ENCODE peak calls at places on chromosomes 1 and 21, in four cellular contexts. One of them, this sample, is unnamed.

GRCh38 chr1:181077576-181078242 is 10.8 kb upstream of the IER5 start:
- DNase-seq in GM12891: no peak
- DNase-seq in HepG2: no peak
- DNase-seq in K562: no peak
- DNase-seq in this sample: no peak

GRCh38 chr1:63319069-63320023 is 3.0 kb upstream of the FOXD3 start:
- DNase-seq in GM12891: no peak
- DNase-seq in HepG2: no peak
- DNase-seq in K562: no peak
- DNase-seq in this sample: no peak

GRCh38 chr1:44947060-44947773 is 39.2 kb downstream of the EIF2B3 start:
- DNase-seq in GM12891: no peak
- DNase-seq in HepG2: no peak
- DNase-seq in K562: no peak
- DNase-seq in this sample: no peak

GRCh38 chr21:33261635-33262034 is 4.5 kb upstream of the IL10RB start:
- DNase-seq in GM12891: no peak
- DNase-seq in HepG2: no peak
- DNase-seq in K562: no peak
- DNase-seq in this sample: no peak

GRCh38 chr1:112689196-112689841 is 14.9 kb downstream of the MOV10 start:
- DNase-seq in GM12891: no peak
- DNase-seq in HepG2: no peak
- DNase-seq in K562: no peak
- DNase-seq in this sample: no peak

GRCh38 chr21:46549650-46550049 is 55.2 kb downstream of the S100B start:
- DNase-seq in GM12891: no peak
- DNase-seq in HepG2: no peak
- DNase-seq in K562: no peak
- DNase-seq in this sample: no peak

GRCh38 chr1:204255966-204256365 is 42.2 kb upstream of the GOLT1A start:
- DNase-seq in GM12891: no peak
- DNase-seq in HepG2: no peak
- DNase-seq in K562: no peak
- DNase-seq in this sample: no peak

GRCh38 chr1:172005856-172006255 is 164.6 kb downstream of the DNM3 start:
- DNase-seq in GM12891: no peak
- DNase-seq in HepG2: peak; percentile 45
- DNase-seq in K562: no peak
- DNase-seq in this sample: no peak

GRCh38 chr1:89322402-89322801 is 41.5 kb upstream of the GBP6 start:
- DNase-seq in GM12891: no peak
- DNase-seq in HepG2: no peak
- DNase-seq in K562: no peak
- DNase-seq in this sample: no peak

GRCh38 chr1:119674835-119675289 is 26.8 kb upstream of the ZNF697 start:
- DNase-seq in GM12891: no peak
- DNase-seq in HepG2: peak; percentile 79
- DNase-seq in K562: peak; percentile 74
- DNase-seq in this sample: no peak

GRCh38 chr1:178726545-178726944 is 1.5 kb downstream of the RALGPS2 start:
- DNase-seq in GM12891: no peak
- DNase-seq in HepG2: no peak
- DNase-seq in K562: no peak
- DNase-seq in this sample: no peak

GRCh38 chr1:115933625-115934024 is 42.7 kb upstream of the SLC22A15 start:
- DNase-seq in GM12891: no peak
- DNase-seq in HepG2: no peak
- DNase-seq in K562: no peak
- DNase-seq in this sample: no peak

GRCh38 chr1:234842726-234843641 is 233.0 kb upstream of the IRF2BP2 start:
- DNase-seq in GM12891: peak; percentile 30
- DNase-seq in HepG2: no peak
- DNase-seq in K562: peak; percentile 74
- DNase-seq in this sample: peak; percentile 47

GRCh38 chr1:54547601-54548388 is at the start of gene ACOT11:
- DNase-seq in GM12891: no peak
- DNase-seq in HepG2: peak; percentile 72
- DNase-seq in K562: peak; percentile 31
- DNase-seq in this sample: no peak

GRCh38 chr1:79912813-79913212 is 906.3 kb upstream of the ADGRL4 start:
- DNase-seq in GM12891: no peak
- DNase-seq in HepG2: no peak
- DNase-seq in K562: no peak
- DNase-seq in this sample: no peak

GRCh38 chr1:36856126-36856525 is 178.2 kb downstream of the GRIK3 start:
- DNase-seq in GM12891: no peak
- DNase-seq in HepG2: no peak
- DNase-seq in K562: no peak
- DNase-seq in this sample: no peak

GRCh38 chr1:30756545-30757195 is 904 bp downstream of the LAPTM5 start:
- DNase-seq in GM12891: no peak
- DNase-seq in HepG2: no peak
- DNase-seq in K562: peak; percentile 78
- DNase-seq in this sample: no peak

GRCh38 chr1:61080408-61081134 is 1.8 kb upstream of the NFIA start:
- DNase-seq in GM12891: no peak
- DNase-seq in HepG2: no peak
- DNase-seq in K562: no peak
- DNase-seq in this sample: no peak

GRCh38 chr1:160978510-160978927 is 23.9 kb upstream of the ITLN2 start:
- DNase-seq in GM12891: no peak
- DNase-seq in HepG2: peak; percentile 80
- DNase-seq in K562: no peak
- DNase-seq in this sample: no peak

GRCh38 chr1:192476802-192477298 is 98.7 kb upstream of the RGS1 start:
- DNase-seq in GM12891: no peak
- DNase-seq in HepG2: no peak
- DNase-seq in K562: no peak
- DNase-seq in this sample: no peak

GRCh38 chr1:3822421-3822820 is 26.1 kb upstream of the LRRC47 start:
- DNase-seq in GM12891: no peak
- DNase-seq in HepG2: no peak
- DNase-seq in K562: peak; percentile 55
- DNase-seq in this sample: no peak

GRCh38 chr1:27713139-27713725 is 12.5 kb upstream of the FAM76A start:
- DNase-seq in GM12891: no peak
- DNase-seq in HepG2: no peak
- DNase-seq in K562: no peak
- DNase-seq in this sample: no peak

GRCh38 chr1:30029677-30030076 is 693.7 kb downstream of the MATN1 start:
- DNase-seq in GM12891: no peak
- DNase-seq in HepG2: no peak
- DNase-seq in K562: no peak
- DNase-seq in this sample: no peak

DNA sequence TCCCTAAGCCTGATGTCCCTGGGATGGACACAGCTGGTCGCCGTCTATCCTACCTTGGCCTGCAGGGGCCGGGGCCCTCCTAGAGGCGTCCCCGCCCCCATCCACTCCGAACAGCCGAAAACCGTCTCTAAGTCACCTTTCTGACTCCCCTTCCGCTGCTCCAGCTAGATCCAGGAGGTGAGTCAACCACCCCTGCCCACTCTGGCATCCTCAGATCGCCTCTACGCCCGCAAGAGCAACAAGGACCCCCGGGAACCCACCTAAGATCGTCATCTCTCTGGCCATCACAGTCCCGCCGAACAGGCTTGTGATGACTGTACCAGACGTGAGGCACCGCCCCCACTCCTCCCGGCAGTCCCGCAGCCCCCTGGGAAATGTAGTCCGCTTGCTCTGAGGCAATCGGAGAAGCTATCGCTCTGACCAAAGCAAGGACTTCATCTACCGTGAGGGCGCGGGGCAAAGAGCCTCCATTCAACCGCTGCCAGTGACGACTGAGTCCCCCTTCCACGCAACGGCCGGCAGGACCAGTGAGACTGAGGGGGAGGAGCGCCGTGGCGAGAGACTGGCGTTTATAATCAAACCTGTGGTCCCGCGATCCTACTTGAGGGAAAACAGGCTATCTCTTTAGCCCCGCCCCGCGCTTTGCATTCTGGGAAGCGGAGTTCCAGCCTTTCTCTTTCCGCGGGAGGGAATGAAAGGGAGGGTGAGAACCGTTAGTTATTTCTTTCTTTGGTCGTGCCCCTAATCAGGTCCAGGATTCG is at the start of gene HSPA13:
- DNase-seq in GM12891: peak; percentile 61
- DNase-seq in HepG2: peak; percentile 99
- DNase-seq in K562: peak; percentile 94
- DNase-seq in this sample: peak; percentile 70
- TF ChIP-seq POLR2A in GM12891: peak; percentile 42
- TF ChIP-seq POLR2A in HepG2: peak; percentile 70
- TF ChIP-seq POLR2A in K562: peak; percentile 94
- TF ChIP-seq POLR2A in this sample: peak; percentile 59

GRCh38 chr21:44087426-44088400 is 19.5 kb upstream of the PWP2 start:
- DNase-seq in GM12891: no peak
- DNase-seq in HepG2: no peak
- DNase-seq in K562: no peak
- DNase-seq in this sample: no peak
- TF ChIP-seq TAF1 in GM12891: no peak
- TF ChIP-seq TAF1 in HepG2: no peak
- TF ChIP-seq TAF1 in K562: no peak
- TF ChIP-seq TAF1 in this sample: no peak

DNA sequence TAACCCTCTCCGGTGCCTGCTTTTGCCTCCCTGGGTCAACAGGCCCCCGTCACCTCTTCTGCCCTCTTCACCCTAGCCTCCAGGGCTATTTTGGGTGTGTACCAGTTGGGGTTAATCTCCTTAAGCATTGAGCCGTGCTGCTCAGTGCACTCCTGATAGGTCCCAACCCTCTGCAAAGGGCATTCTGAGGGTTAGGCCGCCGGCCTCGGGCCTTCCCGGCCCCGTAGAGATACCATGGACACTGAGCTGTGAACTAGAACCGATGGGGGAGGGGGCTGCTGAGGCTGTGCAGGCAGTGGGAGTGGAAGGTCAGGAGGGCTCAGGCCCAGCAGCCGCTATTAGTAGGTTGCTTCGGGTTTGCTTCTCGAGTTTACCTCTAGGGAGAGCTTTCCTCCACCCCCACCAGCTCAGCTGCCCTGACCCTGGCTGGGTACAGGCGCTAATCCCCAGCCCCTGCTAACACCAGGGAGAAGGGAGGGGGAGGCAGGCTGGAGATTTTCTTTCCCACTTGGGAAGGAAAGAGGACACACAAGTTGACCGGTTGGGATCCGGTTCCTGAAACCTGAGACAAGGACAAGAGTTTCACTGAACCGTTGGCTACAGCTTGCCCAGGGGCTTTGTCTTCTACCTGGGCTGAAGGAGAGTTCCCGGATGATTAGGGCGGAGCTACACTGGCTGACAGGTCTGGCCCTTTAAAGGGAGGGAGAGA is 4.8 kb downstream of the LMOD1 start:
- DNase-seq in GM12891: no peak
- DNase-seq in HepG2: peak; percentile 49
- DNase-seq in K562: peak; percentile 86
- DNase-seq in this sample: no peak
- TF ChIP-seq POLR2AphosphoS5 in GM12891: no peak
- TF ChIP-seq POLR2AphosphoS5 in HepG2: peak; percentile 47
- TF ChIP-seq POLR2AphosphoS5 in K562: no peak
- TF ChIP-seq POLR2AphosphoS5 in this sample: no peak

DNA sequence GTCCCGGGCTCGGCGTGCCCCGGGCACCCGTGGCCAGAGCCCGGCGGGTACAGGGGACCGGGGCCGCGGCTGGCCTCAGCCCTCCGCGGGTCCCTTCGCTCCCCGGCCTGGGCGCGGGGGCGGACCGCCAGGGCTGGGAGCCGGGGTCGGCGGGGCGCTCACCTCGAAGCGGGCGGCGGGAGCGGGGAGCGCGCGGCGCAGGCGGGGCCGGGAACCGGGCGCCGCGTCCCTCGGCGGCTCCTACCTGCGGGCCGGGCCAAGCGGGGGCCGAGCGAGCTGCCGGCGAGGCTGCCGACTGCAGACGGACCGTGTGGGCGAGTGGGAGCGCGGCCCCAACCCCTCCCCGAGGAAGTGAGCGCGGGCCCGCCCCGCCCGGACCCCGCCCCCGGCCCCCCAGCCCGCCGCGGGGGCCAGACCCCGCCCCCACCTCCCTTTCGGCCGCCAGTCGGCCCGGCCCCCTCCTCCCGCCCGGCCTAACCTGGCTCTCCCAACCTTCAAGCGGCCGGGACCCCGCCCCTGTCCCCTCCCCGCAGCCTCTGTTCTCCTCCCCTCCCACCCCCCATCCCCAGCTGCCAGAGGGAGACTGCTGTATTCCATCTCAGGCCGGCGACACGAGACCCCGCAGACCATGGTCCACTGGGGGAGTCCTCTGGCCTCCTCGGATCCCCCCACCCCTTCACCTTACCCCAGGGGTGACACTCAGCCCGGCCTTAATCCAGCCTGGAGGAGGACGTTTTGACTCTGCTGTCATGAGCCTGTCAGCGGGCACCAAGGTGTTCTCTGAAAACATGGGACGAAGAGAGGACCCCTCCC is at the start of gene FHL3:
- DNase-seq in GM12891: peak; percentile 64
- DNase-seq in HepG2: peak; percentile 51
- DNase-seq in K562: peak; percentile 96
- DNase-seq in this sample: peak; percentile 67
- TF ChIP-seq POLR2A in GM12891: no peak
- TF ChIP-seq POLR2A in HepG2: peak; percentile 80
- TF ChIP-seq POLR2A in K562: peak; percentile 50
- TF ChIP-seq POLR2A in this sample: peak; percentile 58

GRCh38 chr1:187032316-187032981 is 203.7 kb downstream of the PLA2G4A start:
- DNase-seq in GM12891: no peak
- DNase-seq in HepG2: no peak
- DNase-seq in K562: no peak
- DNase-seq in this sample: no peak
- TF ChIP-seq TAF1 in GM12891: no peak
- TF ChIP-seq TAF1 in HepG2: no peak
- TF ChIP-seq TAF1 in K562: no peak
- TF ChIP-seq TAF1 in this sample: no peak

GRCh38 chr1:11068556-11069232 is 8.9 kb upstream of the SRM start:
- DNase-seq in GM12891: no peak
- DNase-seq in HepG2: no peak
- DNase-seq in K562: no peak
- DNase-seq in this sample: no peak

GRCh38 chr1:11071463-11072215 is 11.8 kb upstream of the SRM start:
- DNase-seq in GM12891: no peak
- DNase-seq in HepG2: no peak
- DNase-seq in K562: no peak
- DNase-seq in this sample: no peak

GRCh38 chr1:11070876-11071275 is 11.1 kb upstream of the SRM start:
- DNase-seq in GM12891: no peak
- DNase-seq in HepG2: no peak
- DNase-seq in K562: no peak
- DNase-seq in this sample: no peak

GRCh38 chr1:11067716-11068495 is 8.1 kb upstream of the SRM start:
- DNase-seq in GM12891: no peak
- DNase-seq in HepG2: no peak
- DNase-seq in K562: no peak
- DNase-seq in this sample: no peak

GRCh38 chr1:11069233-11069950 is 9.6 kb upstream of the SRM start:
- DNase-seq in GM12891: no peak
- DNase-seq in HepG2: no peak
- DNase-seq in K562: no peak
- DNase-seq in this sample: no peak
- TF ChIP-seq POLR2AphosphoS5 in GM12891: no peak
- TF ChIP-seq POLR2AphosphoS5 in HepG2: no peak
- TF ChIP-seq POLR2AphosphoS5 in K562: no peak
- TF ChIP-seq POLR2AphosphoS5 in this sample: no peak

GRCh38 chr1:151164732-151165280 is 896 bp downstream of the LYSMD1 start:
- DNase-seq in GM12891: no peak
- DNase-seq in HepG2: peak; percentile 25
- DNase-seq in K562: peak; percentile 61
- DNase-seq in this sample: no peak
- TF ChIP-seq POLR2A in GM12891: no peak
- TF ChIP-seq POLR2A in HepG2: no peak
- TF ChIP-seq POLR2A in K562: no peak
- TF ChIP-seq POLR2A in this sample: no peak

This sample was measured in GM12892.